ENCODE peak calls at places on chromosomes 3 and 15, in six cellular contexts. U is upper lobe of left lung; M is body of pancreas; W is transverse colon; E is kidney; C is CD8-positive, alpha-beta memory T cell. L is an unnamed sample.

GRCh38 chr15:88982304-88982945 is 69.2 kb upstream of the MFGE8 start:
- DNase-seq in U (no peak), M (peak; percentile 57), W (peak; percentile 16), E (peak; percentile 82), C (no peak), L (no peak)

GRCh38 chr15:43881944-43882343 is 55.1 kb downstream of the WDR76 start:
- DNase-seq in U (no peak), M (peak; percentile 23), W (no peak), E (no peak), C (no peak), L (no peak)

GRCh38 chr15:64137226-64137833 is 14.2 kb upstream of the SNX22 start:
- DNase-seq in U (no peak), M (no peak), W (no peak), E (no peak), C (no peak), L (no peak)

GRCh38 chr3:3634326-3634725 is 164.9 kb upstream of the LRRN1 start:
- DNase-seq in U (no peak), M (no peak), W (no peak), E (no peak), C (no peak), L (no peak)

GRCh38 chr3:11794927-11795326 is 51.8 kb downstream of the TAMM41 start:
- DNase-seq in U (no peak), M (no peak), W (no peak), E (no peak), C (no peak), L (no peak)

GRCh38 chr3:8778475-8778874 is 9.1 kb upstream of the OXTR start:
- DNase-seq in U (no peak), M (no peak), W (no peak), E (no peak), C (no peak), L (no peak)

GRCh38 chr3:52471371-52472238 is 16.2 kb downstream of the NISCH start:
- DNase-seq in U (peak; percentile 91), M (peak; percentile 72), W (peak; percentile 63), E (peak; percentile 81), C (no peak), L (no peak)

GRCh38 chr3:160196511-160197104 is 28.6 kb upstream of the C3orf80 start:
- DNase-seq in U (no peak), M (no peak), W (no peak), E (no peak), C (no peak), L (no peak)

GRCh38 chr3:4738737-4739274 is 240.4 kb upstream of the BHLHE40 start:
- DNase-seq in U (no peak), M (no peak), W (no peak), E (no peak), C (no peak), L (no peak)

GRCh38 chr3:192013110-192013509 is 552.1 kb downstream of the PYDC2 start:
- DNase-seq in U (no peak), M (no peak), W (no peak), E (no peak), C (no peak), L (no peak)

GRCh38 chr3:123137001-123137400 is 64.7 kb upstream of the SEC22A start:
- DNase-seq in U (no peak), M (no peak), W (no peak), E (no peak), C (no peak), L (no peak)

GRCh38 chr3:123134671-123135070 is 67.1 kb upstream of the SEC22A start:
- DNase-seq in U (no peak), M (no peak), W (no peak), E (no peak), C (no peak), L (no peak)

GRCh38 chr3:123141276-123141675 is 60.5 kb upstream of the SEC22A start:
- DNase-seq in U (no peak), M (no peak), W (no peak), E (no peak), C (no peak), L (no peak)

GRCh38 chr3:123140591-123140990 is 61.2 kb upstream of the SEC22A start:
- DNase-seq in U (no peak), M (no peak), W (no peak), E (no peak), C (no peak), L (no peak)

GRCh38 chr3:123138819-123139517 is 62.8 kb upstream of the SEC22A start:
- DNase-seq in U (no peak), M (no peak), W (peak; percentile 31), E (no peak), C (no peak), L (no peak)
- H3K36me3 ChIP-seq in U (no peaks in the 10 kb centered on the region), M (no peaks in the 10 kb centered on the region), W (no peaks in the 10 kb centered on the region), E (peaks cover 5% of the 10 kb centered on the region), C (no peaks in the 10 kb centered on the region), L (no peaks in the 10 kb centered on the region)

DNA sequence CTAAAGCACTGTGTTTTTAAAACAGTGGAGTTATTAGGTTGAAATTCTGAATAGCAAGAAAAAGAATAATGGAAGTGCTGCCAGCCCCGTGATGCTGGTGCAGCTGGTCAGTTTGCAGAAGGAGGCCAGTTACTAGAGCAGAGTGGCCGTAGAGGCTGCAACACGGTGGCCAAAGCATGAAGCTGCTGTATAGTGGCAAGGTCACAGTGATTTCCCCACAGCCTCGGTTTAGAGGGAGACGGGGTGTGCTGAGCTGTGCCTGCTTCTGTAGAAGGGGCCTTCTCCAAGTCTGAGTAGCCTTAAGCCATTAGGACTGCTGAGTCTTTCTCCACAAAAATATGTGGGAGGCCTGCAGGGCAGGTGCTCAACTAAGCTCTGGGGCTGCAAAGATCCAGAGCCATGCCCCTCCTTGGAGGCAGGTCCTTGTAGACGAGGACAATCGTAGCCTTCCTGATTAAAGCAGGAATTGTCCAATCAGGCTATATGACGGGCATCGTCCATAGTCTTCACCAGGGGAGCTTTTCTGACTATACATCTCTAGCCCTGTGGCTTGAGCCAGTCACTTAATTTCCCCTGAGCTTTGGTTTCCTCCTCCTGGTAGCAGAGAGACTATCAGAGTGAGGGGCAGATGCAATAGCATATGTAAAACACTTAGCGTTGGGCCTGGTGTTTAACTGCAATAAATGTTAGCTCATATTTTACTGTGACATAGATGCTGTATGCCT is 151.6 kb downstream of the PGPEP1L start:
- DNase-seq in U (no peak), M (no peak), W (no peak), E (no peak), C (no peak), L (no peak)
- H3K4me1 ChIP-seq in U (peaks cover 81% of the 10 kb centered on the region), M (peaks cover 82% of the 10 kb centered on the region), W (peaks cover 47% of the 10 kb centered on the region), E (peaks cover 18% of the 10 kb centered on the region), C (peaks cover 25% of the 10 kb centered on the region), L (peaks cover 46% of the 10 kb centered on the region)

DNA sequence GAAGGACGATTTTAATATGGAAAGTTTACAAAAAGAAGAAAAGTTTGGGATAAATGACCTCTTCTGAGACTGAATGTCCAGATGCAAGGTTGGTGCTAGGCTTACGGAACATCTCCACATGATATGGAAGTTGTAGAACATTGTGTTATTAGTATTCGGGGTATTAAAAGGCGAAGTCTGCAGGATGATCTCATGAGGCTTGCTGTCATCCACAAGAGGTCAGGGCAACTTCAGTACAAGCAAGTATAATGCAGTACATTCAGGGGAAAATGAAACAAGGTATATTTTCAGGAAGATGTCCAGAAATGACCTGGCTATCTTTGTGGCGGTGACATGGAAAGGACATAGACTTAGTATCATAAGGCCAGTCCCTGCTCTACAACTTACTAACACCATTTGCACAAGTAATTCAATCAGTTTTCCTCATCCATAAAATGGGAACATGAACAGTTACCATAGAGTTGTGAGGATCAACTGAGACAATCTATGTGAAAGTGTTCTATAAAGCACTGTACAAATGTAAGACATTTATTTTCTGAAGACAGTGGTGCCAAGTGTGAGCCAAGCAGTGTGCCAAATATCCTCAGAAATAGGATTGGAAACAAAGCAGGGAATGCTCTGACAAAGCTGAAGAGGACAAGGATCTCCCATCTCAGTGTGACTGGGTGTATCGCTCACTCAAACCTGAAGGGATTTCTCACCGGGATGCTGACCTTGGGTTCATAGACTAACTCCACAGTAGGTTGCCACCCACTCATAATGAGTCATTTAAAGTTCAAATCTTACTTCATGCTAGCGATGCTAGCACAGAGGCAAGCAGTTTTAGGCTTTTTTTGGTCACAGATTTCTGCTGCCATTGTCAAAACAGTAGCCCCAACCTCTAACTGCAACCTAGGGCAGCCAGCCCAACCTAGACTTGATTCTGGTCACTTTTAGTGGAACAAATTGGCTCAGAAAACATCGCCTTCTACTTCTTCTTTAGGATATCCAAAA is 118.3 kb downstream of the TIGIT start:
- DNase-seq in U (no peak), M (peak; percentile 22), W (no peak), E (no peak), C (no peak), L (no peak)
- H3K27ac ChIP-seq in U (no peak overlapping the region), M (peak overlapping the region; percentile 2), W (peak overlapping the region; percentile 40), E (peak overlapping the region; percentile 17), C (no peak overlapping the region), L (no peak overlapping the region)

GRCh38 chr15:40467260-40467615 is 3.5 kb upstream of the CHST14 start:
- DNase-seq in U (no peak), M (no peak), W (no peak), E (peak; percentile 40), C (no peak), L (no peak)
- H3K36me3 ChIP-seq in U (no peaks in the 10 kb centered on the region), M (no peaks in the 10 kb centered on the region), W (no peaks in the 10 kb centered on the region), E (peaks cover 13% of the 10 kb centered on the region), C (peaks cover 22% of the 10 kb centered on the region), L (peaks cover 33% of the 10 kb centered on the region)